ENCODE peak calls at places on chromosome 20, in seven cellular contexts. U is HS-5; C is NCI-H2081; G is stimulated activated CD4-positive, alpha-beta T cell treated with anti-CD3 and anti-CD28 coated beads, Interleukin-15, amount 100 ng/mL, for 48 hours; D is WTC11; S is SK-N-SH; M is ACHN. A is an unnamed sample.

GRCh38 chr20:13101701-13102100 is 92.9 kb downstream of the SPTLC3 start:
- DNase-seq in U (no peak), C (no peak), G (no peak), D (no peak), S (no peak), M (no peak), A (no peak)

GRCh38 chr20:48025061-48025515 is 239.8 kb upstream of the SULF2 start:
- DNase-seq in U (peak; percentile 76), C (no peak), G (no peak), D (peak; percentile 41), S (peak; percentile 76), M (peak; percentile 86), A (no peak)

GRCh38 chr20:40945754-40946451 is 82.7 kb upstream of the TOP1 start:
- DNase-seq in U (no peak), C (no peak), G (no peak), D (peak; percentile 73), S (peak; percentile 83), M (peak; percentile 22), A (no peak)

GRCh38 chr20:440148-440547 is 22.2 kb downstream of the TBC1D20 start:
- DNase-seq in U (no peak), C (no peak), G (no peak), D (no peak), S (no peak), M (no peak), A (no peak)

GRCh38 chr20:40160151-40160550 is 528.9 kb downstream of the MAFB start:
- DNase-seq in U (peak; percentile 18), C (peak; percentile 22), G (no peak), D (peak; percentile 59), S (peak; percentile 38), M (peak; percentile 51), A (no peak)

GRCh38 chr20:41003143-41003932 is 25.3 kb upstream of the TOP1 start:
- DNase-seq in U (peak; percentile 100), C (no peak), G (peak; percentile 63), D (no peak), S (no peak), M (peak; percentile 63), A (peak; percentile 38)

GRCh38 chr20:40775747-40776146 is 86.7 kb upstream of the MAFB start:
- DNase-seq in U (no peak), C (no peak), G (no peak), D (no peak), S (no peak), M (no peak), A (no peak)

GRCh38 chr20:50092436-50092835 is 20.5 kb downstream of the UBE2V1 start:
- DNase-seq in U (no peak), C (no peak), G (no peak), D (no peak), S (no peak), M (no peak), A (no peak)

GRCh38 chr20:8018928-8019177 is 708 bp downstream of the TMX4 start:
- DNase-seq in U (peak; percentile 52), C (peak; percentile 66), G (no peak), D (no peak), S (no peak), M (no peak), A (no peak)

GRCh38 chr20:7379206-7379605 is 561.1 kb downstream of the HAO1 start:
- DNase-seq in U (no peak), C (no peak), G (no peak), D (no peak), S (no peak), M (no peak), A (no peak)

GRCh38 chr20:19735446-19735845 is 22.6 kb upstream of the RIN2 start:
- DNase-seq in U (peak; percentile 82), C (peak; percentile 56), G (no peak), D (no peak), S (peak; percentile 45), M (peak; percentile 73), A (no peak)

GRCh38 chr20:50110141-50111047 is 2.6 kb downstream of the UBE2V1 start:
- DNase-seq in U (no peak), C (no peak), G (peak; percentile 28), D (no peak), S (no peak), M (no peak), A (no peak)

GRCh38 chr20:1810926-1811620 is 84.1 kb upstream of the SIRPA start:
- DNase-seq in U (no peak), C (no peak), G (no peak), D (no peak), S (no peak), M (peak; percentile 40), A (no peak)

GRCh38 chr20:48019496-48019895 is 234.2 kb upstream of the SULF2 start:
- DNase-seq in U (no peak), C (no peak), G (no peak), D (no peak), S (no peak), M (no peak), A (no peak)

GRCh38 chr20:19849341-19850189 is 91.5 kb downstream of the RIN2 start:
- DNase-seq in U (no peak), C (no peak), G (no peak), D (no peak), S (no peak), M (no peak), A (no peak)

GRCh38 chr20:1462834-1463233 is 3.8 kb downstream of the NSFL1C start:
- DNase-seq in U (no peak), C (no peak), G (no peak), D (no peak), S (no peak), M (no peak), A (no peak)

GRCh38 chr20:8568068-8568467 is 436.0 kb downstream of the PLCB1 start:
- DNase-seq in U (no peak), C (no peak), G (no peak), D (no peak), S (no peak), M (no peak), A (no peak)

GRCh38 chr20:43444107-43444506 is 13.6 kb upstream of the SRSF6 start:
- DNase-seq in U (no peak), C (no peak), G (no peak), D (no peak), S (no peak), M (no peak), A (no peak)

GRCh38 chr20:34574861-34575260 is 16.3 kb downstream of the MAP1LC3A start:
- DNase-seq in U (no peak), C (no peak), G (no peak), D (no peak), S (no peak), M (no peak), A (no peak)

GRCh38 chr20:9211016-9211760 is 142.3 kb downstream of the PLCB4 start:
- DNase-seq in U (no peak), C (no peak), G (no peak), D (no peak), S (no peak), M (no peak), A (no peak)

GRCh38 chr20:58054744-58055373 is 173.6 kb downstream of the ANKRD60 start:
- DNase-seq in U (no peak), C (no peak), G (no peak), D (peak; percentile 28), S (no peak), M (no peak), A (no peak)

GRCh38 chr20:58700823-58701222 is 8.2 kb downstream of the NPEPL1 start:
- DNase-seq in U (no peak), C (no peak), G (no peak), D (peak; percentile 11), S (no peak), M (no peak), A (no peak)

GRCh38 chr20:39269493-39270217 is 307.5 kb downstream of the DHX35 start:
- DNase-seq in U (no peak), C (no peak), G (no peak), D (no peak), S (no peak), M (no peak), A (no peak)

GRCh38 chr20:13007596-13007995 is 1.2 kb upstream of the SPTLC3 start:
- DNase-seq in U (no peak), C (no peak), G (no peak), D (no peak), S (no peak), M (no peak), A (no peak)

GRCh38 chr20:18138639-18139583 is 1.2 kb downstream of the KAT14 start:
- DNase-seq in U (no peak), C (no peak), G (no peak), D (no peak), S (no peak), M (no peak), A (no peak)

GRCh38 chr20:62583424-62583920 is 58.8 kb upstream of the SLCO4A1 start:
- DNase-seq in U (no peak), C (no peak), G (no peak), D (no peak), S (no peak), M (no peak), A (no peak)

GRCh38 chr20:51799586-51799985 is 2.7 kb downstream of the SALL4 start:
- DNase-seq in U (no peak), C (no peak), G (no peak), D (no peak), S (no peak), M (no peak), A (no peak)

GRCh38 chr20:62117658-62118057 is 4.6 kb upstream of the LSM14B start:
- DNase-seq in U (no peak), C (no peak), G (no peak), D (no peak), S (no peak), M (no peak), A (no peak)

GRCh38 chr20:433300-433975 is 25.3 kb downstream of the RBCK1 start:
- DNase-seq in U (no peak), C (no peak), G (peak; percentile 65), D (no peak), S (no peak), M (peak; percentile 74), A (no peak)

GRCh38 chr20:8646716-8647115 is 422.2 kb upstream of the PLCB4 start:
- DNase-seq in U (peak; percentile 84), C (no peak), G (no peak), D (no peak), S (no peak), M (peak; percentile 80), A (no peak)

GRCh38 chr20:44050925-44051660 is 135.9 kb downstream of the JPH2 start:
- DNase-seq in U (no peak), C (no peak), G (no peak), D (no peak), S (no peak), M (no peak), A (no peak)

GRCh38 chr20:47677314-47678129 is 107.8 kb downstream of the SULF2 start:
- DNase-seq in U (no peak), C (peak; percentile 55), G (peak; percentile 30), D (peak; percentile 85), S (peak; percentile 83), M (peak; percentile 39), A (no peak)

GRCh38 chr20:39799366-39799965 is 837.3 kb downstream of the DHX35 start:
- DNase-seq in U (no peak), C (no peak), G (no peak), D (no peak), S (no peak), M (no peak), A (no peak)

GRCh38 chr20:34495928-34496327 is 20.3 kb upstream of the DYNLRB1 start:
- DNase-seq in U (no peak), C (no peak), G (no peak), D (no peak), S (no peak), M (no peak), A (no peak)

GRCh38 chr20:48866936-48867335 is 39.1 kb upstream of the PREX1 start:
- DNase-seq in U (no peak), C (no peak), G (no peak), D (no peak), S (no peak), M (no peak), A (no peak)

GRCh38 chr20:51385941-51386530 is 156.5 kb downstream of the NFATC2 start:
- DNase-seq in U (no peak), C (no peak), G (no peak), D (peak; percentile 53), S (peak; percentile 56), M (peak; percentile 41), A (no peak)

GRCh38 chr20:1397710-1398109 is 4.9 kb upstream of the FKBP1A start:
- DNase-seq in U (no peak), C (no peak), G (no peak), D (no peak), S (no peak), M (no peak), A (no peak)

GRCh38 chr20:51128198-51128597 is 105.3 kb upstream of the KCNG1 start:
- DNase-seq in U (peak; percentile 100), C (no peak), G (no peak), D (no peak), S (no peak), M (peak; percentile 21), A (no peak)

A was measured in esophagus squamous epithelium.